ENCODE peak calls at places on chromosomes 4 and X, in ten cellular contexts. M is ovary; X is astrocyte; T is small intestine; Q is prostate gland; C is heart left ventricle; S is pancreas; A is cardiac muscle cell; P is CD8-positive, alpha-beta memory T cell; R is brain microvascular endothelial cell. N is an unnamed sample. For H3K36me3, the result is how much of the 10 kb centered on the place peaks cover.

GRCh38 chrX:49054073-49054762 is 4.6 kb upstream of the CCDC120 start:
- DNase-seq in A (no peak), S (no peak), P (no peak), C (no peak), T (no peak), X (no peak), R (no peak), Q (no peak), M (no peak), N (no peak)

GRCh38 chr4:6938237-6938636 is 28.6 kb downstream of the TBC1D14 start:
- DNase-seq in R (no peak), Q (no peak), T (no peak), P (no peak), S (no peak), C (peak), X (no peak), A (no peak), M (no peak), N (no peak)

GRCh38 chr4:152817331-152817730 is 37.6 kb downstream of the ARFIP1 start:
- DNase-seq in T (no peak), R (no peak), S (no peak), M (no peak), X (no peak), P (no peak), C (no peak), A (no peak), Q (no peak), N (no peak)

GRCh38 chr4:146585761-146586333 is 52.8 kb upstream of the POU4F2 start:
- DNase-seq in R (peak), C (no peak), X (peak), S (no peak), T (no peak), M (no peak), A (no peak), P (no peak), Q (no peak), N (no peak)

GRCh38 chr4:27006646-27007045 is 146.0 kb downstream of the STIM2 start:
- DNase-seq in A (no peak), X (no peak), Q (no peak), S (no peak), C (no peak), T (no peak), P (no peak), M (no peak), R (no peak), N (no peak)

GRCh38 chr4:153274967-153275366 is 69.5 kb upstream of the MND1 start:
- DNase-seq in M (no peak), A (no peak), R (no peak), X (no peak), Q (no peak), S (no peak), T (peak), P (no peak), C (no peak), N (no peak)

GRCh38 chr4:2891294-2891693 is 47.6 kb downstream of the ADD1 start:
- DNase-seq in R (peak), M (no peak), Q (no peak), A (no peak), X (peak), P (no peak), S (no peak), C (no peak), T (peak), N (no peak)

GRCh38 chrX:345020-345925 is 26.7 kb upstream of the GTPBP6 start:
- DNase-seq in Q (no peak), R (no peak), A (no peak), T (no peak), S (peak), M (no peak), X (no peak), C (no peak), P (no peak), N (peak)

GRCh38 chr4:131408102-131408501 is 1741.0 kb upstream of the PCDH10 start:
- DNase-seq in T (no peak), C (no peak), S (no peak), R (no peak), P (no peak), M (no peak), X (no peak), A (no peak), Q (no peak), N (no peak)

GRCh38 chr4:140117946-140118345 is 36.0 kb downstream of the MAML3 start:
- DNase-seq in P (no peak), X (peak), Q (no peak), A (no peak), S (no peak), R (no peak), C (no peak), M (no peak), T (no peak), N (no peak)

GRCh38 chr4:4368821-4369580 is 17.9 kb upstream of the NSG1 start:
- DNase-seq in X (no peak), T (no peak), A (no peak), P (no peak), R (no peak), C (no peak), M (no peak), Q (no peak), S (no peak), N (peak)

GRCh38 chrX:102712216-102712966 is at the start of gene GPRASP2:
- DNase-seq in A (peak), X (peak), R (no peak), P (no peak), S (peak), M (peak), T (peak), Q (peak), C (peak), N (peak)

GRCh38 chr4:75542824-75543223 is 13.0 kb upstream of the ODAPH start:
- DNase-seq in M (no peak), R (peak), Q (no peak), C (no peak), A (no peak), S (no peak), P (no peak), T (no peak), X (peak), N (no peak)

GRCh38 chr4:2484993-2485392 is 16.1 kb downstream of the RNF4 start:
- DNase-seq in Q (peak), P (peak), A (no peak), M (no peak), T (peak), R (no peak), S (no peak), C (peak), X (no peak), N (peak)

GRCh38 chr4:138892483-138893386 is 122.8 kb upstream of the NOCT start:
- DNase-seq in M (no peak), R (peak), S (no peak), A (no peak), C (no peak), P (no peak), T (no peak), X (peak), Q (no peak), N (no peak)

GRCh38 chr4:8218371-8219050 is 19.4 kb downstream of the SH3TC1 start:
- DNase-seq in T (no peak), X (no peak), P (no peak), A (no peak), Q (no peak), R (no peak), C (no peak), S (no peak), M (no peak), N (no peak)

GRCh38 chr4:128707864-128708263 is 101.6 kb upstream of the JADE1 start:
- DNase-seq in C (no peak), T (no peak), X (peak), S (no peak), A (no peak), P (no peak), Q (no peak), R (no peak), M (no peak), N (no peak)

GRCh38 chrX:21741378-21741777 is 16.5 kb downstream of the SMPX start:
- DNase-seq in M (no peak), C (no peak), T (no peak), Q (no peak), R (no peak), S (no peak), A (no peak), P (no peak), X (no peak), N (no peak)

GRCh38 chr4:71689822-71690221 is 94.1 kb downstream of the GC start:
- DNase-seq in S (no peak), R (peak), Q (no peak), M (no peak), T (no peak), A (no peak), X (peak), C (no peak), P (no peak), N (no peak)

GRCh38 chr4:142098380-142098779 is 462.0 kb downstream of the IL15 start:
- DNase-seq in C (no peak), P (no peak), T (no peak), M (no peak), A (no peak), R (no peak), X (no peak), S (no peak), Q (no peak), N (no peak)

GRCh38 chr4:81564025-81564424 is 92.3 kb upstream of the RASGEF1B start:
- DNase-seq in A (no peak), X (no peak), T (peak), P (no peak), M (no peak), S (no peak), Q (no peak), R (no peak), C (no peak), N (no peak)

GRCh38 chr4:81571105-81571504 is 99.4 kb upstream of the RASGEF1B start:
- DNase-seq in Q (no peak), R (no peak), M (no peak), X (no peak), T (no peak), C (no peak), S (no peak), A (no peak), P (no peak), N (peak)

GRCh38 chr4:81562093-81562492 is 90.4 kb upstream of the RASGEF1B start:
- DNase-seq in M (no peak), Q (no peak), P (no peak), A (no peak), X (no peak), C (no peak), R (no peak), T (no peak), S (no peak), N (no peak)

GRCh38 chr4:81566076-81566663 is 94.5 kb upstream of the RASGEF1B start:
- DNase-seq in P (no peak), X (no peak), C (no peak), S (no peak), A (no peak), R (no peak), T (no peak), Q (no peak), M (no peak), N (no peak)

GRCh38 chr4:81565137-81565870 is 93.6 kb upstream of the RASGEF1B start:
- DNase-seq in S (peak), R (peak), C (peak), M (peak), A (peak), T (peak), Q (peak), P (no peak), X (no peak), N (peak)
- H3K27ac ChIP-seq in S (peak), R (no peak), C (peak), M (no peak), A (no peak), T (no peak), Q (no peak), P (no peak), X (no peak), N (peak)

GRCh38 chr4:16206301-16206700 is 20.0 kb downstream of the TAPT1 start:
- DNase-seq in C (no peak), R (no peak), S (no peak), Q (no peak), A (no peak), T (no peak), X (no peak), P (no peak), M (no peak), N (no peak)
- H3K36me3 ChIP-seq in C (under half), R (under half), S (under half), Q (under half), A (under half), T (under half), X (under half), P (under half), M (under half), N (under half)

GRCh38 chr4:106368678-106369077 is at the start of gene GIMD1:
- DNase-seq in A (no peak), R (no peak), X (no peak), T (peak), P (no peak), M (no peak), C (no peak), S (no peak), Q (no peak), N (no peak)

GRCh38 chr4:106365613-106366012 is 3.0 kb downstream of the GIMD1 start:
- DNase-seq in Q (no peak), S (no peak), A (peak), T (peak), C (no peak), M (no peak), P (no peak), R (peak), X (peak), N (no peak)

GRCh38 chr4:106369456-106370060 is 980 bp upstream of the GIMD1 start:
- DNase-seq in S (no peak), C (no peak), A (peak), M (peak), X (peak), Q (no peak), R (peak), P (no peak), T (peak), N (no peak)

GRCh38 chr4:106367072-106367471 is 1.5 kb downstream of the GIMD1 start:
- DNase-seq in P (no peak), S (no peak), M (no peak), X (peak), T (no peak), C (no peak), R (no peak), A (no peak), Q (no peak), N (no peak)

GRCh38 chr4:106366026-106366425 is 2.6 kb downstream of the GIMD1 start:
- DNase-seq in T (no peak), P (no peak), Q (no peak), X (peak), A (no peak), R (peak), M (no peak), C (no peak), S (no peak), N (no peak)
- H3K27ac ChIP-seq in T (peak), P (no peak), Q (no peak), X (peak), A (no peak), R (peak), M (no peak), C (no peak), S (no peak), N (peak)

GRCh38 chrX:56786889-56787733 is 58.1 kb downstream of the NBDY start:
- DNase-seq in T (no peak), C (no peak), Q (no peak), A (no peak), P (no peak), S (no peak), R (no peak), X (no peak), M (no peak), N (no peak)

GRCh38 chrX:56787734-56788152 is 58.7 kb downstream of the NBDY start:
- DNase-seq in C (no peak), X (no peak), P (no peak), Q (no peak), A (no peak), S (peak), R (no peak), M (no peak), T (no peak), N (peak)

GRCh38 chrX:56789518-56790070 is 60.6 kb downstream of the NBDY start:
- DNase-seq in M (no peak), S (no peak), P (no peak), C (no peak), R (no peak), Q (no peak), A (no peak), X (no peak), T (no peak), N (peak)

GRCh38 chrX:56788229-56788628 is 59.2 kb downstream of the NBDY start:
- DNase-seq in R (no peak), X (no peak), Q (no peak), S (peak), T (no peak), M (no peak), P (no peak), C (no peak), A (no peak), N (no peak)

GRCh38 chrX:56788717-56789122 is 59.7 kb downstream of the NBDY start:
- DNase-seq in P (no peak), C (no peak), X (no peak), Q (peak), M (peak), A (no peak), R (no peak), S (peak), T (no peak), N (no peak)
- H3K36me3 ChIP-seq in P (under half), C (under half), X (under half), Q (under half), M (under half), A (under half), R (under half), S (under half), T (under half), N (under half)

DNA sequence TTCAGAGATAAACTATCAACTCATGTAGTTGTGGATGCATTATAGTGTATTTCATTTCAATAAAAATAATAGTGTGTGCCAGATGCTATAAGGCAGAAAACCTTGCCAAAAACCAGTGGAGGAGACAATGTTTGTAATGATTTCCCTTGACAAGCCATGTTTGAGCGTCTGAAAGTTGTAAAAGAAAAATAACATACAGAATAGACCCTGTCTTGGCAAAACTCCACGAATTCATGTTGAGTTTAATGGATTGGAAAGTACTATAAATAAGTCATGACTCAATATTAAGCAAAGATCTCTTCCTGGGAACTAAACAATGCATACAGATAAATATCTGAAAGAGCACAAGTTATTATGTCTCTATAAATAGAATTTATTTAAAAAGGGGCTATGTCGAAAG is 543.5 kb downstream of the GABRG1 start:
- DNase-seq in Q (no peak), M (no peak), R (no peak), A (no peak), P (no peak), S (no peak), C (no peak), X (no peak), T (no peak), N (no peak)
- H3K27ac ChIP-seq in Q (no peak), M (no peak), R (no peak), A (no peak), P (no peak), S (no peak), C (no peak), X (no peak), T (no peak), N (no peak)

GRCh38 chr4:183284229-183284628 is 35.8 kb downstream of the CLDN22 start:
- DNase-seq in S (no peak), T (no peak), Q (no peak), P (no peak), A (no peak), R (no peak), M (no peak), X (no peak), C (no peak), N (no peak)
- H3K36me3 ChIP-seq in S (under half), T (under half), Q (under half), P (under half), A (under half), R (under half), M (under half), X (under half), C (under half), N (under half)